ENCODE peak calls at places on chromosome 18, in six cellular contexts. M, V, U, Z, K and B are unnamed samples.

GRCh38 chr18:3863593-3863992 is 413.6 kb downstream of the TGIF1 start:
- DNase-seq in M (no peak), V (no peak), U (no peak), Z (no peak), K (no peak), B (no peak)

GRCh38 chr18:44759925-44760342 is 79.2 kb downstream of the SETBP1 start:
- DNase-seq in M (no peak), V (peak; percentile 27), U (no peak), Z (no peak), K (no peak), B (no peak)

GRCh38 chr18:78681934-78682333 is 297.7 kb upstream of the SALL3 start:
- DNase-seq in M (no peak), V (no peak), U (no peak), Z (no peak), K (no peak), B (no peak)

GRCh38 chr18:45456076-45457066 is 158.9 kb upstream of the SLC14A2 start:
- DNase-seq in M (no peak), V (no peak), U (no peak), Z (no peak), K (no peak), B (peak; percentile 5)

GRCh38 chr18:2173464-2173863 is 397.8 kb downstream of the METTL4 start:
- DNase-seq in M (no peak), V (no peak), U (peak; percentile 46), Z (peak; percentile 98), K (no peak), B (peak; percentile 99)

GRCh38 chr18:41887100-41887499 is 67.9 kb upstream of the PIK3C3 start:
- DNase-seq in M (no peak), V (no peak), U (no peak), Z (no peak), K (no peak), B (no peak)

GRCh38 chr18:36934884-36935283 is 106.0 kb downstream of the KIAA1328 start:
- DNase-seq in M (no peak), V (no peak), U (no peak), Z (peak; percentile 86), K (no peak), B (peak; percentile 63)

GRCh38 chr18:77056399-77057015 is 76.1 kb downstream of the MBP start:
- DNase-seq in M (no peak), V (no peak), U (no peak), Z (no peak), K (no peak), B (peak; percentile 62)

GRCh38 chr18:24234330-24234729 is 95.5 kb downstream of the CABYR start:
- DNase-seq in M (no peak), V (no peak), U (no peak), Z (no peak), K (no peak), B (peak; percentile 23)

GRCh38 chr18:71001597-71001996 is 712.8 kb downstream of the SOCS6 start:
- DNase-seq in M (no peak), V (no peak), U (no peak), Z (peak; percentile 6), K (no peak), B (peak; percentile 2)

GRCh38 chr18:23924813-23925212 is 89.7 kb upstream of the TTC39C start:
- DNase-seq in M (no peak), V (no peak), U (no peak), Z (peak; percentile 50), K (no peak), B (peak; percentile 5)